ENCODE peak calls at places on chromosomes 12 and 14, in five cellular contexts. K is progenitor cell of endocrine pancreas, F is ascending aorta, V is Calu3, P is fibroblast of mammary gland. Y is an unnamed sample.

GRCh38 chr12:132838464-132839080 is 9.9 kb upstream of the GOLGA3 start:
- DNase-seq in K (no peak), P (no peak), F (no peak), V (no peak), Y (no peak)

GRCh38 chr14:32417956-32418552 is 89.0 kb downstream of the AKAP6 start:
- DNase-seq in F (no peak), K (no peak), P (peak), V (peak), Y (peak)

GRCh38 chr12:47943492-47944359 is 19.7 kb upstream of the TMEM106C start:
- DNase-seq in K (no peak), P (no peak), F (no peak), V (no peak), Y (no peak)

GRCh38 chr12:13148532-13148847 is 45.0 kb upstream of the GSG1 start:
- DNase-seq in V (no peak), F (no peak), P (no peak), K (no peak), Y (no peak)

GRCh38 chr12:8081921-8082577 is at the start of gene NECAP1:
- DNase-seq in F (peak), V (peak), K (peak), P (peak), Y (peak)

GRCh38 chr12:25323774-25324086 is 73.0 kb upstream of the KRAS start:
- DNase-seq in P (no peak), V (no peak), F (no peak), K (no peak), Y (no peak)

GRCh38 chr14:22479132-22479531 is 109.9 kb downstream of the DAD1 start:
- DNase-seq in K (no peak), P (no peak), V (no peak), F (no peak), Y (no peak)

GRCh38 chr12:52232916-52233461 is at the start of gene KRT7:
- DNase-seq in P (no peak), F (no peak), K (no peak), V (peak), Y (no peak)

GRCh38 chr14:38282941-38283340 is 27.0 kb upstream of the CLEC14A start:
- DNase-seq in P (no peak), K (no peak), V (no peak), F (no peak), Y (no peak)

GRCh38 chr12:24903305-24904088 is 45.4 kb downstream of the BCAT1 start:
- DNase-seq in V (no peak), K (no peak), F (no peak), P (peak), Y (peak)

GRCh38 chr12:5716221-5716620 is 228.8 kb downstream of the ANO2 start:
- DNase-seq in V (no peak), P (no peak), F (peak), K (no peak), Y (no peak)

GRCh38 chr12:3236345-3237153 is 159.4 kb downstream of the TSPAN9 start:
- DNase-seq in P (peak), K (no peak), F (no peak), V (peak), Y (peak)

GRCh38 chr12:122125452-122126341 is 47.1 kb downstream of the MLXIP start:
- DNase-seq in V (no peak), P (no peak), K (no peak), F (no peak), Y (no peak)

GRCh38 chr12:105226219-105226618 is 9.8 kb downstream of the APPL2 start:
- DNase-seq in K (no peak), P (peak), F (peak), V (no peak), Y (peak)

GRCh38 chr12:128729628-128730121 is 94.1 kb downstream of the SLC15A4 start:
- DNase-seq in K (no peak), V (peak), P (peak), F (no peak), Y (no peak)

GRCh38 chr12:53224897-53225634 is 6.9 kb downstream of the RARG start:
- DNase-seq in V (no peak), P (no peak), F (no peak), K (no peak), Y (no peak)

GRCh38 chr12:45077259-45077658 is 26.4 kb upstream of the DBX2 start:
- DNase-seq in V (no peak), K (no peak), F (no peak), P (no peak), Y (no peak)

GRCh38 chr14:35378638-35379568 is 25.6 kb downstream of the NFKBIA start:
- DNase-seq in K (no peak), F (no peak), V (no peak), P (peak), Y (no peak)

GRCh38 chr12:7989827-7990491 is 42.6 kb upstream of the FOXJ2 start:
- DNase-seq in F (peak), K (no peak), P (no peak), V (no peak), Y (peak)

GRCh38 chr14:99538275-99538674 is 57.1 kb downstream of the CCNK start:
- DNase-seq in V (no peak), K (no peak), P (no peak), F (no peak), Y (peak)

GRCh38 chr14:50666772-50667490 is 1.2 kb downstream of the SAV1 start:
- DNase-seq in V (peak), P (peak), F (no peak), K (no peak), Y (peak)

GRCh38 chr12:108446766-108447165 is 68.3 kb upstream of the FICD start:
- DNase-seq in K (no peak), P (peak), V (no peak), F (no peak), Y (peak)

GRCh38 chr12:65434737-65435136 is 156.3 kb downstream of the MSRB3 start:
- DNase-seq in K (no peak), P (no peak), V (no peak), F (no peak), Y (no peak)

GRCh38 chr14:65249471-65250161 is 147.3 kb upstream of the MAX start:
- DNase-seq in F (no peak), P (no peak), K (no peak), V (no peak), Y (no peak)

DNA sequence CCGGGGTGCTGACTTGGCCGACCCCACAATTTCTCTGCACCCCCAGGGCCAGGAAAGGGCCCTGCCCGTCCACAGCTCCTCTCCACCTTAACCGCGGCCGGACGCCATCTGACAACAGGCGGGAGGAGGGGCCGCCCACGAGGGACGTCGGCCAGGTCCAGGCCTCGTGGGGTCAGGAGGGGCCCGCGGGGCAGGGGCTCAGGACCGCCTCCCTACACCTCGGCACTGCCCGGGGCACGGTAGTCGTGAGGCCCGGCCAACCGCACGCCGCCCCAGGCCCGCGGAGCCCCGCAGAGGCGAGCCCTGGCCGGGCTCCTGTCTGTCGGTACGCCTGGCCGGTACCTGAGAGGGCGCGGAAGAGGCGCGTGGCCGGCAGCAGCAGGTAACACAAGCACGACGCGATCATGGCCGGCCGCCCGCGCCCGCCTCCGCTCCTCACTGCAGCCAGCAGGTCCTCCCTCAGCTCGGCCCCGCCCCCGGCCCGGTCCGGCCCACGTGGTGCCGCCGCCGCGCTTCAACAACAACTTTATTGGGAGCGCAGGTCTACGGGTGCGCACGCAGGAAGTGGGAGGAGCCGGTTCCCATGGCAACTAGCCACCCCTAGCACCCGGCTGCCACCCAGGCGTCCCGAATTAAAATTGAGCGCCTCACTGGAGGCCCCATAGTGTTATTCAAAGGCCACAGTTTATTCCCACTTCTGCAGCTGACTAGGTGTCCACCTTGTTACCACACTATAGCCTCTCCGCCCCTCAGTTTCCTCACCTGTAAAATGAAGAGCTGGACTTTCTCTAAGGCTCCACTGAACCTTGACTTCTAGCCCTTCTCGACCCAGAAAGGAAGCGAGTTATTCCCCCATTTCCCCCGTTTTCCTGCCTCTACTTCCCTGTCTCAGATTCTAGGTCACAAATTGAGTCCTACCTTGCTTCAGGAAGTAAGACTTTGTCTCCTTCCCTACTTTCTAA is at the start of gene ANGEL1:
- DNase-seq in V (peak), P (peak), F (peak), K (peak), Y (peak)
- TF ChIP-seq CTCF in V (no peak), P (no peak), F (no peak), K (no peak), Y (no peak)

GRCh38 chr12:4383304-4383865 is 3.9 kb upstream of the FGF23 start:
- DNase-seq in V (no peak), F (no peak), K (no peak), P (no peak), Y (no peak)
- TF ChIP-seq CTCF in V (no peak), F (no peak), K (peak), P (no peak), Y (no peak)

DNA sequence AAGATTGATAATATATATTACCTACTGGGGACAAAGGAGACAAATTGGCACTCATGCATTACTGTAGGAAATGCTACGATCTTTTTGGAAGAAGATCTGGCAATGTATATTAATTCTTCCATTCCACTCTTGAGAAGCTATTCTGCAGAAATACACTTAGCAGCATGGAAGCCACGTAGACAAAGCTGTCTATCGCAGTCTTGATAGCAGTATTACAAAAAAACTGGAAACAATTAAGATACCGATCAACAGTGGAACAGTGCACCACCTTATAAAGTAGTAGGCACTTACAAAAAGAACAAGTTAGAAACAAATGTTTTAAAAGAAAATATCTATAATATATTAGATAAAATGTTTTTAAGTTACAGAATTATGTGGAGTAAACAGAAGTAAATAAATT is 87.2 kb downstream of the ABCD2 start:
- DNase-seq in F (no peak), K (no peak), P (no peak), V (no peak), Y (no peak)
- TF ChIP-seq CTCF in F (no peak), K (no peak), P (no peak), V (no peak), Y (no peak)

GRCh38 chr12:124741211-124741610 is 122.5 kb downstream of the SCARB1 start:
- DNase-seq in P (no peak), K (no peak), V (no peak), F (no peak), Y (no peak)
- TF ChIP-seq CTCF in P (no peak), K (no peak), V (no peak), F (no peak), Y (no peak)

GRCh38 chr14:30330452-30330851 is 228.5 kb upstream of the G2E3 start:
- DNase-seq in F (no peak), V (no peak), P (peak), K (no peak), Y (peak)
- TF ChIP-seq CTCF in F (no peak), V (no peak), P (peak), K (peak), Y (peak)

GRCh38 chr12:4353785-4354208 is 25.7 kb downstream of the FGF23 start:
- DNase-seq in P (peak), V (no peak), F (no peak), K (no peak), Y (peak)
- TF ChIP-seq CTCF in P (peak), V (no peak), F (no peak), K (peak), Y (peak)

GRCh38 chr12:107400686-107401447 is 284.7 kb upstream of the PWP1 start:
- DNase-seq in P (peak), K (no peak), V (no peak), F (no peak), Y (peak)

GRCh38 chr12:107406932-107407331 is 278.7 kb upstream of the PWP1 start:
- DNase-seq in F (no peak), V (no peak), P (no peak), K (no peak), Y (no peak)

GRCh38 chr12:107402041-107403022 is 283.3 kb upstream of the PWP1 start:
- DNase-seq in P (peak), V (peak), K (peak), F (no peak), Y (peak)

GRCh38 chr12:107405436-107405835 is 280.2 kb upstream of the PWP1 start:
- DNase-seq in P (no peak), V (no peak), K (no peak), F (no peak), Y (no peak)

GRCh38 chr12:107404981-107405380 is 280.6 kb upstream of the PWP1 start:
- DNase-seq in F (no peak), V (peak), P (peak), K (no peak), Y (peak)
- TF ChIP-seq CTCF in F (no peak), V (peak), P (peak), K (peak), Y (peak)

Y was measured in cardiac fibroblast.